ENCODE peak calls at places on chromosomes 13 and 19, in nine cellular contexts. One of them, this sample, is unnamed.

GRCh38 chr19:52662631-52663030 is 24.5 kb upstream of the ZNF83 start:
- DNase-seq in tibial nerve: no peak
- DNase-seq in CD8-positive, alpha-beta memory T cell: no peak
- DNase-seq in lung: no peak
- DNase-seq in cardiac muscle cell: no peak
- DNase-seq in MM.1S: no peak
- DNase-seq in IMR-90: no peak
- DNase-seq in GM12878: no peak
- DNase-seq in osteoblast: no peak
- DNase-seq in this sample: no peak

GRCh38 chr19:44002212-44002565 is 568 bp upstream of the ZNF230 start:
- DNase-seq in tibial nerve: no peak
- DNase-seq in CD8-positive, alpha-beta memory T cell: no peak
- DNase-seq in lung: no peak
- DNase-seq in cardiac muscle cell: no peak
- DNase-seq in MM.1S: no peak
- DNase-seq in IMR-90: peak; percentile 11
- DNase-seq in GM12878: no peak
- DNase-seq in osteoblast: no peak
- DNase-seq in this sample: no peak

GRCh38 chr13:36163303-36163702 is 32.1 kb upstream of the DCLK1 start:
- DNase-seq in tibial nerve: peak; percentile 17
- DNase-seq in CD8-positive, alpha-beta memory T cell: no peak
- DNase-seq in lung: no peak
- DNase-seq in cardiac muscle cell: no peak
- DNase-seq in MM.1S: no peak
- DNase-seq in IMR-90: no peak
- DNase-seq in GM12878: no peak
- DNase-seq in osteoblast: no peak
- DNase-seq in this sample: no peak

GRCh38 chr13:113050856-113051431 is 54.6 kb upstream of the F7 start:
- DNase-seq in tibial nerve: no peak
- DNase-seq in CD8-positive, alpha-beta memory T cell: no peak
- DNase-seq in lung: no peak
- DNase-seq in cardiac muscle cell: no peak
- DNase-seq in MM.1S: no peak
- DNase-seq in IMR-90: no peak
- DNase-seq in GM12878: no peak
- DNase-seq in osteoblast: no peak
- DNase-seq in this sample: no peak

GRCh38 chr13:40063278-40063698 is 407.8 kb downstream of the COG6 start:
- DNase-seq in tibial nerve: no peak
- DNase-seq in CD8-positive, alpha-beta memory T cell: no peak
- DNase-seq in lung: no peak
- DNase-seq in cardiac muscle cell: peak; percentile 24
- DNase-seq in MM.1S: no peak
- DNase-seq in IMR-90: no peak
- DNase-seq in GM12878: no peak
- DNase-seq in osteoblast: no peak
- DNase-seq in this sample: no peak

GRCh38 chr19:6260912-6261636 is 18.7 kb downstream of the MLLT1 start:
- DNase-seq in tibial nerve: no peak
- DNase-seq in CD8-positive, alpha-beta memory T cell: no peak
- DNase-seq in lung: no peak
- DNase-seq in cardiac muscle cell: no peak
- DNase-seq in MM.1S: no peak
- DNase-seq in IMR-90: peak; percentile 22
- DNase-seq in GM12878: no peak
- DNase-seq in osteoblast: peak; percentile 78
- DNase-seq in this sample: no peak

GRCh38 chr19:38551450-38551813 is 66.3 kb downstream of the MAP4K1 start:
- DNase-seq in tibial nerve: no peak
- DNase-seq in CD8-positive, alpha-beta memory T cell: no peak
- DNase-seq in lung: no peak
- DNase-seq in cardiac muscle cell: no peak
- DNase-seq in MM.1S: no peak
- DNase-seq in IMR-90: no peak
- DNase-seq in GM12878: peak; percentile 52
- DNase-seq in osteoblast: no peak
- DNase-seq in this sample: peak; percentile 57

GRCh38 chr19:33350538-33351309 is 22.8 kb upstream of the CEBPG start:
- DNase-seq in tibial nerve: no peak
- DNase-seq in CD8-positive, alpha-beta memory T cell: no peak
- DNase-seq in lung: no peak
- DNase-seq in cardiac muscle cell: peak; percentile 69
- DNase-seq in MM.1S: no peak
- DNase-seq in IMR-90: peak; percentile 56
- DNase-seq in GM12878: no peak
- DNase-seq in osteoblast: peak; percentile 88
- DNase-seq in this sample: no peak

GRCh38 chr19:52601025-52601973 is 31.2 kb downstream of the ZNF701 start:
- DNase-seq in tibial nerve: peak; percentile 93
- DNase-seq in CD8-positive, alpha-beta memory T cell: peak; percentile 90
- DNase-seq in lung: peak; percentile 95
- DNase-seq in cardiac muscle cell: peak; percentile 94
- DNase-seq in MM.1S: peak; percentile 71
- DNase-seq in IMR-90: peak; percentile 87
- DNase-seq in GM12878: peak; percentile 60
- DNase-seq in osteoblast: peak; percentile 97
- DNase-seq in this sample: peak; percentile 94

GRCh38 chr19:17327654-17328516 is 6.8 kb downstream of the ANO8 start:
- DNase-seq in tibial nerve: no peak
- DNase-seq in CD8-positive, alpha-beta memory T cell: peak; percentile 56
- DNase-seq in lung: peak; percentile 83
- DNase-seq in cardiac muscle cell: peak; percentile 83
- DNase-seq in MM.1S: no peak
- DNase-seq in IMR-90: no peak
- DNase-seq in GM12878: no peak
- DNase-seq in osteoblast: peak; percentile 92
- DNase-seq in this sample: peak; percentile 52

GRCh38 chr19:4795400-4795799 is 3.9 kb downstream of the FEM1A start:
- DNase-seq in tibial nerve: no peak
- DNase-seq in CD8-positive, alpha-beta memory T cell: no peak
- DNase-seq in lung: no peak
- DNase-seq in cardiac muscle cell: no peak
- DNase-seq in MM.1S: no peak
- DNase-seq in IMR-90: peak; percentile 22
- DNase-seq in GM12878: no peak
- DNase-seq in osteoblast: no peak
- DNase-seq in this sample: no peak

GRCh38 chr19:45404557-45405434 is at the start of gene PPP1R13L:
- DNase-seq in tibial nerve: no peak
- DNase-seq in CD8-positive, alpha-beta memory T cell: no peak
- DNase-seq in lung: peak; percentile 90
- DNase-seq in cardiac muscle cell: peak; percentile 80
- DNase-seq in MM.1S: peak; percentile 60
- DNase-seq in IMR-90: peak; percentile 56
- DNase-seq in GM12878: peak; percentile 32
- DNase-seq in osteoblast: peak; percentile 68
- DNase-seq in this sample: no peak

GRCh38 chr13:36778083-36778671 is 40.8 kb upstream of the RFXAP start:
- DNase-seq in tibial nerve: no peak
- DNase-seq in CD8-positive, alpha-beta memory T cell: no peak
- DNase-seq in lung: no peak
- DNase-seq in cardiac muscle cell: peak; percentile 70
- DNase-seq in MM.1S: no peak
- DNase-seq in IMR-90: peak; percentile 74
- DNase-seq in GM12878: peak; percentile 20
- DNase-seq in osteoblast: no peak
- DNase-seq in this sample: no peak

GRCh38 chr19:32397736-32398135 is 7.8 kb upstream of the DPY19L3 start:
- DNase-seq in tibial nerve: no peak
- DNase-seq in CD8-positive, alpha-beta memory T cell: no peak
- DNase-seq in lung: no peak
- DNase-seq in cardiac muscle cell: peak; percentile 78
- DNase-seq in MM.1S: no peak
- DNase-seq in IMR-90: peak; percentile 88
- DNase-seq in GM12878: no peak
- DNase-seq in osteoblast: peak; percentile 69
- DNase-seq in this sample: no peak

GRCh38 chr13:21541980-21542379 is 62.0 kb downstream of the MICU2 start:
- DNase-seq in tibial nerve: no peak
- DNase-seq in CD8-positive, alpha-beta memory T cell: no peak
- DNase-seq in lung: no peak
- DNase-seq in cardiac muscle cell: no peak
- DNase-seq in MM.1S: no peak
- DNase-seq in IMR-90: no peak
- DNase-seq in GM12878: no peak
- DNase-seq in osteoblast: no peak
- DNase-seq in this sample: no peak

GRCh38 chr13:39565036-39565949 is 37.7 kb downstream of the LHFPL6 start:
- DNase-seq in tibial nerve: no peak
- DNase-seq in CD8-positive, alpha-beta memory T cell: no peak
- DNase-seq in lung: no peak
- DNase-seq in cardiac muscle cell: peak; percentile 92
- DNase-seq in MM.1S: no peak
- DNase-seq in IMR-90: peak; percentile 95
- DNase-seq in GM12878: no peak
- DNase-seq in osteoblast: peak; percentile 93
- DNase-seq in this sample: no peak

GRCh38 chr19:5563941-5564612 is 3.7 kb downstream of the TINCR start:
- DNase-seq in tibial nerve: no peak
- DNase-seq in CD8-positive, alpha-beta memory T cell: no peak
- DNase-seq in lung: no peak
- DNase-seq in cardiac muscle cell: no peak
- DNase-seq in MM.1S: no peak
- DNase-seq in IMR-90: peak; percentile 37
- DNase-seq in GM12878: no peak
- DNase-seq in osteoblast: peak; percentile 87
- DNase-seq in this sample: no peak

GRCh38 chr19:7783991-7784421 is 21.0 kb downstream of the CLEC4M start:
- DNase-seq in tibial nerve: peak; percentile 15
- DNase-seq in CD8-positive, alpha-beta memory T cell: no peak
- DNase-seq in lung: peak; percentile 62
- DNase-seq in cardiac muscle cell: peak; percentile 62
- DNase-seq in MM.1S: no peak
- DNase-seq in IMR-90: peak; percentile 72
- DNase-seq in GM12878: no peak
- DNase-seq in osteoblast: peak; percentile 91
- DNase-seq in this sample: no peak

GRCh38 chr13:74131206-74131605 is 3.0 kb downstream of the KLF12 start:
- DNase-seq in tibial nerve: no peak
- DNase-seq in CD8-positive, alpha-beta memory T cell: no peak
- DNase-seq in lung: no peak
- DNase-seq in cardiac muscle cell: no peak
- DNase-seq in MM.1S: no peak
- DNase-seq in IMR-90: no peak
- DNase-seq in GM12878: no peak
- DNase-seq in osteoblast: no peak
- DNase-seq in this sample: no peak

GRCh38 chr19:13100871-13101589 is 1.6 kb downstream of the LYL1 start:
- DNase-seq in tibial nerve: no peak
- DNase-seq in CD8-positive, alpha-beta memory T cell: no peak
- DNase-seq in lung: no peak
- DNase-seq in cardiac muscle cell: no peak
- DNase-seq in MM.1S: no peak
- DNase-seq in IMR-90: no peak
- DNase-seq in GM12878: no peak
- DNase-seq in osteoblast: peak; percentile 93
- DNase-seq in this sample: no peak
- H3K4me1 ChIP-seq in tibial nerve: peaks cover 38% of the 10 kb centered on the region
- H3K4me1 ChIP-seq in CD8-positive, alpha-beta memory T cell: peaks cover 75% of the 10 kb centered on the region
- H3K4me1 ChIP-seq in lung: peaks cover 26% of the 10 kb centered on the region
- H3K4me1 ChIP-seq in cardiac muscle cell: peaks cover 7% of the 10 kb centered on the region
- H3K4me1 ChIP-seq in MM.1S: peaks cover 32% of the 10 kb centered on the region
- H3K4me1 ChIP-seq in IMR-90: peaks cover 12% of the 10 kb centered on the region
- H3K4me1 ChIP-seq in GM12878: peaks cover 47% of the 10 kb centered on the region
- H3K4me1 ChIP-seq in osteoblast: peaks cover 10% of the 10 kb centered on the region
- H3K4me1 ChIP-seq in this sample: peaks cover 67% of the 10 kb centered on the region

DNA sequence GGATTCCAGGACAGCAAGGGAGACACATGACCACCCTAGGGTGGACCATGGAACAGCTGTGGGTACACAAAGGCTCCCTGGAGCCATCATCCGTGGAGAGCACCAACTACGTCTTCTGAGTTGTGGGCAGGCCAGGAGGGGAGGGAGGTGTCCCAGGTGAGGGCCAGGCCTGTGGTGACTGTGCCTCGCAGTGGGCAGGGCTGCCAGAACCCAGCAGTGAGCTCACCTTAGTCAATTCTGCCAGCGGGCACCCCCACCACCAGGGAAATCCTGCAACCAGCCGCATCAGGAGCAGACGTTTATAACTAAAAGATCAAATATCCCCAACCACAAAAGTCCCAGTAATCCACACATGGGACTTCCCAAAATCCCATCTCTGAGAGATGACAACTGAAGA is 19.6 kb downstream of the ELL start:
- DNase-seq in tibial nerve: no peak
- DNase-seq in CD8-positive, alpha-beta memory T cell: no peak
- DNase-seq in lung: no peak
- DNase-seq in cardiac muscle cell: no peak
- DNase-seq in MM.1S: no peak
- DNase-seq in IMR-90: no peak
- DNase-seq in GM12878: no peak
- DNase-seq in osteoblast: peak; percentile 80
- DNase-seq in this sample: no peak
- H3K4me1 ChIP-seq in tibial nerve: peaks cover 79% of the 10 kb centered on the region
- H3K4me1 ChIP-seq in CD8-positive, alpha-beta memory T cell: peaks cover 97% of the 10 kb centered on the region
- H3K4me1 ChIP-seq in lung: peaks cover 69% of the 10 kb centered on the region
- H3K4me1 ChIP-seq in cardiac muscle cell: peaks cover 30% of the 10 kb centered on the region
- H3K4me1 ChIP-seq in MM.1S: peaks cover 24% of the 10 kb centered on the region
- H3K4me1 ChIP-seq in IMR-90: peaks cover 22% of the 10 kb centered on the region
- H3K4me1 ChIP-seq in GM12878: peaks cover 46% of the 10 kb centered on the region
- H3K4me1 ChIP-seq in osteoblast: peaks cover 16% of the 10 kb centered on the region
- H3K4me1 ChIP-seq in this sample: peaks cover 40% of the 10 kb centered on the region

DNA sequence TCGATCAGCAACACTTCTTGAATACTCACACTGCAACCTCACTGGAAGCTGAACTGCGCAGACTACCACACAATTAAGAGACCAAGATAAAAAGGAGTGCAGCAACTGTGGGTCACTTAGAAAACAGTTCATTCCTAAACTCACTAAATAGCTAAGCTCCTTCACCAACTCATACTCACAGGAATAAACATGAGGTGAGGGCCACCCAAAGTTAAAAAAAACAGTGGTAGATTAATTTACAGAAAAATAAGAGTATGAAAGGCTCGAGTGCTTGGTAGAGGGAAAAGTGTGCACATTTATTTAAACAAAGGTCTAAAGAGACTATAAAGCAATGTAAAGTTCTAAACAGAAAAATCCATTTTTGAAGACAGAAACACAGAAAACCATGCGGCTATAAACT is 7.6 kb downstream of the ANKRD10 start:
- DNase-seq in tibial nerve: no peak
- DNase-seq in CD8-positive, alpha-beta memory T cell: no peak
- DNase-seq in lung: no peak
- DNase-seq in cardiac muscle cell: no peak
- DNase-seq in MM.1S: no peak
- DNase-seq in IMR-90: no peak
- DNase-seq in GM12878: no peak
- DNase-seq in osteoblast: no peak
- DNase-seq in this sample: no peak
- H3K4me1 ChIP-seq in tibial nerve: peaks cover 32% of the 10 kb centered on the region
- H3K4me1 ChIP-seq in CD8-positive, alpha-beta memory T cell: peaks cover 36% of the 10 kb centered on the region
- H3K4me1 ChIP-seq in lung: peaks cover 11% of the 10 kb centered on the region
- H3K4me1 ChIP-seq in cardiac muscle cell: peaks cover 17% of the 10 kb centered on the region
- H3K4me1 ChIP-seq in MM.1S: peaks cover 47% of the 10 kb centered on the region
- H3K4me1 ChIP-seq in IMR-90: peaks cover 17% of the 10 kb centered on the region
- H3K4me1 ChIP-seq in GM12878: peaks cover 5% of the 10 kb centered on the region
- H3K4me1 ChIP-seq in osteoblast: peaks cover 10% of the 10 kb centered on the region
- H3K4me1 ChIP-seq in this sample: peaks cover 7% of the 10 kb centered on the region

DNA sequence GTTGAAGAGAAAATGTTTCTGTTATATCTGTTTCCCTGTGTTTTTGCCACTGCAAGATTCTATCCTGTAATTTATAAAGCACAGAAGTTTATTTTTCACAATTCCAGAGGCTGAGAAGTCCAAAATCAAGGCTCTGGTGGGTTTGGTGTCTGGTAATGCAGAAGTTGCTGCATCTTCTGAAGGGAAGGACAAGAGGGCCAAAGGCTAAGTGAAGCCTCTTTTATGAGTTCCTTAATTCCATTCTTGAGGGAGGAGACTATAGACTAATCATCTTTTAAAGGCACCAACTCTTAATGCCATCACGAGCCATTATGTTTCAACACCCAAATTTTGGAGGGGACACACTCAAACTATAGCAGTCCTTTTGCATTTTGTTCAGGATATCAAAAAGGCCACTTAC is 34.1 kb upstream of the WDFY2 start:
- DNase-seq in tibial nerve: no peak
- DNase-seq in CD8-positive, alpha-beta memory T cell: no peak
- DNase-seq in lung: no peak
- DNase-seq in cardiac muscle cell: no peak
- DNase-seq in MM.1S: no peak
- DNase-seq in IMR-90: no peak
- DNase-seq in GM12878: no peak
- DNase-seq in osteoblast: no peak
- DNase-seq in this sample: no peak
- H3K4me1 ChIP-seq in tibial nerve: no peaks in the 10 kb centered on the region
- H3K4me1 ChIP-seq in CD8-positive, alpha-beta memory T cell: no peaks in the 10 kb centered on the region
- H3K4me1 ChIP-seq in lung: no peaks in the 10 kb centered on the region
- H3K4me1 ChIP-seq in cardiac muscle cell: no peaks in the 10 kb centered on the region
- H3K4me1 ChIP-seq in MM.1S: peaks cover 3% of the 10 kb centered on the region
- H3K4me1 ChIP-seq in IMR-90: no peaks in the 10 kb centered on the region
- H3K4me1 ChIP-seq in GM12878: peaks cover 3% of the 10 kb centered on the region
- H3K4me1 ChIP-seq in osteoblast: no peaks in the 10 kb centered on the region
- H3K4me1 ChIP-seq in this sample: no peaks in the 10 kb centered on the region

This sample was measured in naive thymus-derived CD4-positive, alpha-beta T cell.